ENCODE peak calls at places on chromosomes 3 and 15, in nine cellular contexts. V, I, U, Y, C, P, K, L and S are unnamed samples.

GRCh38 chr3:142898346-142899213 is 9.7 kb upstream of the PCOLCE2 start:
- DNase-seq in U (no peak), P (no peak), L (no peak), C (no peak), K (no peak), Y (no peak), V (no peak), I (no peak), S (no peak)

GRCh38 chr3:183486472-183486871 is 58.1 kb upstream of the MCF2L2 start:
- DNase-seq in L (no peak), Y (no peak), V (no peak), I (no peak), C (no peak), P (no peak), K (no peak), U (no peak), S (no peak)

GRCh38 chr15:63842626-63843025 is 8.9 kb upstream of the HERC1 start:
- DNase-seq in U (no peak), C (no peak), I (no peak), Y (no peak), V (no peak), L (no peak), P (no peak), K (no peak), S (no peak)

GRCh38 chr15:68812596-68813548 is 7.8 kb downstream of the ANP32A start:
- DNase-seq in P (no peak), V (no peak), U (no peak), C (peak; percentile 18), K (peak; percentile 10), I (no peak), Y (no peak), L (no peak), S (no peak)

GRCh38 chr15:65233651-65234050 is 22.4 kb upstream of the CILP start:
- DNase-seq in U (no peak), L (no peak), P (no peak), K (no peak), C (no peak), Y (no peak), V (no peak), I (no peak), S (no peak)

GRCh38 chr3:132180337-132180791 is 136.8 kb upstream of the ACP3 start:
- DNase-seq in K (no peak), L (no peak), P (peak; percentile 66), C (peak; percentile 76), U (no peak), V (peak; percentile 16), Y (no peak), I (no peak), S (peak; percentile 89)

GRCh38 chr3:52333869-52334557 is 17.9 kb downstream of the DNAH1 start:
- DNase-seq in K (no peak), L (no peak), C (no peak), I (no peak), Y (peak; percentile 4), V (no peak), U (no peak), P (peak; percentile 35), S (peak; percentile 96)

GRCh38 chr15:62394079-62394478 is 229.0 kb upstream of the C2CD4B start:
- DNase-seq in P (peak; percentile 38), K (no peak), V (no peak), U (no peak), I (no peak), L (no peak), C (peak; percentile 14), Y (no peak), S (no peak)

GRCh38 chr3:98188553-98188952 is 22.1 kb downstream of the OR5H15 start:
- DNase-seq in P (no peak), V (peak; percentile 0), Y (no peak), L (no peak), U (no peak), C (no peak), K (no peak), I (no peak), S (peak; percentile 56)

GRCh38 chr3:196660381-196661166 is 21.1 kb downstream of the NRROS start:
- DNase-seq in Y (no peak), I (no peak), U (peak; percentile 60), C (no peak), V (no peak), K (no peak), P (no peak), L (no peak), S (peak; percentile 36)

GRCh38 chr3:54783611-54784010 is 144.2 kb downstream of the LRTM1 start:
- DNase-seq in Y (no peak), V (no peak), U (no peak), P (no peak), I (no peak), K (no peak), C (no peak), L (no peak), S (no peak)

GRCh38 chr3:53780171-53780570 is 66.0 kb downstream of the CHDH start:
- DNase-seq in I (no peak), L (no peak), Y (no peak), U (no peak), P (peak; percentile 28), C (no peak), K (no peak), V (no peak), S (no peak)

GRCh38 chr15:69713726-69714559 is 261.3 kb downstream of the RPLP1 start:
- DNase-seq in K (peak; percentile 42), L (no peak), C (no peak), I (no peak), V (peak; percentile 77), Y (no peak), P (no peak), U (no peak), S (peak; percentile 92)

GRCh38 chr15:100054539-100054938 is 287.2 kb downstream of the ADAMTS17 start:
- DNase-seq in C (no peak), V (no peak), I (no peak), K (no peak), U (no peak), L (no peak), Y (no peak), P (no peak), S (no peak)

GRCh38 chr3:24145981-24146822 is 201.1 kb downstream of the NR1D2 start:
- DNase-seq in I (no peak), P (peak; percentile 90), U (no peak), C (peak; percentile 90), K (no peak), Y (no peak), L (no peak), V (no peak), S (peak; percentile 76)

GRCh38 chr15:77440378-77440999 is 19.8 kb downstream of the HMG20A start:
- DNase-seq in K (no peak), L (no peak), U (no peak), Y (no peak), C (peak; percentile 44), P (peak; percentile 70), I (no peak), V (no peak), S (peak; percentile 79)

GRCh38 chr15:84586641-84587160 is 14.1 kb upstream of the ZSCAN2 start:
- DNase-seq in I (no peak), U (no peak), Y (no peak), K (no peak), P (peak; percentile 36), V (no peak), C (peak; percentile 18), L (no peak), S (no peak)

GRCh38 chr3:124412642-124413041 is 317.6 kb upstream of the UMPS start:
- DNase-seq in P (no peak), C (no peak), I (no peak), U (no peak), L (no peak), Y (no peak), K (no peak), V (no peak), S (no peak)

GRCh38 chr3:171225698-171226097 is 199.2 kb upstream of the SLC2A2 start:
- DNase-seq in K (no peak), C (peak; percentile 66), P (peak; percentile 5), L (no peak), I (no peak), Y (no peak), U (no peak), V (no peak), S (no peak)
- H3K27ac ChIP-seq in K (no peak overlapping the region), C (no peak overlapping the region), P (no peak overlapping the region), L (no peak overlapping the region), I (no peak overlapping the region), Y (no peak overlapping the region), U (no peak overlapping the region), V (peak overlapping the region; percentile 45), S (no peak overlapping the region)

GRCh38 chr3:42705039-42705767 is 2.6 kb upstream of the HHATL start:
- DNase-seq in P (no peak), U (no peak), V (no peak), L (no peak), K (no peak), I (peak; percentile 66), C (no peak), Y (no peak), S (no peak)
- H3K27ac ChIP-seq in P (no peak overlapping the region), U (no peak overlapping the region), V (no peak overlapping the region), L (no peak overlapping the region), K (no peak overlapping the region), I (no peak overlapping the region), C (no peak overlapping the region), Y (peak overlapping the region; percentile 100), S (no peak overlapping the region)

GRCh38 chr3:38022887-38023709 is 6.3 kb downstream of the PLCD1 start:
- DNase-seq in I (peak; percentile 64), L (no peak), C (no peak), V (no peak), K (peak; percentile 10), Y (peak; percentile 37), U (peak; percentile 11), P (no peak), S (no peak)
- H3K27ac ChIP-seq in I (peak overlapping the region; percentile 94), L (peak overlapping the region; percentile 94), C (no peak overlapping the region), V (peak overlapping the region; percentile 96), K (peak overlapping the region; percentile 89), Y (no peak overlapping the region), U (peak overlapping the region; percentile 90), P (no peak overlapping the region), S (no peak overlapping the region)

GRCh38 chr3:187939891-187940290 is 194.6 kb upstream of the BCL6 start:
- DNase-seq in C (no peak), K (no peak), P (no peak), Y (no peak), I (no peak), U (no peak), V (no peak), L (no peak), S (no peak)

GRCh38 chr3:187941135-187941847 is 196.0 kb upstream of the BCL6 start:
- DNase-seq in I (no peak), U (no peak), P (no peak), V (no peak), C (no peak), Y (no peak), L (no peak), K (no peak), S (no peak)

GRCh38 chr3:187935623-187936156 is 190.4 kb upstream of the BCL6 start:
- DNase-seq in V (no peak), K (peak; percentile 19), U (no peak), P (peak; percentile 33), I (no peak), Y (peak; percentile 85), C (no peak), L (no peak), S (no peak)

GRCh38 chr3:187932530-187932929 is 187.3 kb upstream of the BCL6 start:
- DNase-seq in P (no peak), C (no peak), V (no peak), U (no peak), Y (no peak), I (no peak), L (no peak), K (no peak), S (no peak)

DNA sequence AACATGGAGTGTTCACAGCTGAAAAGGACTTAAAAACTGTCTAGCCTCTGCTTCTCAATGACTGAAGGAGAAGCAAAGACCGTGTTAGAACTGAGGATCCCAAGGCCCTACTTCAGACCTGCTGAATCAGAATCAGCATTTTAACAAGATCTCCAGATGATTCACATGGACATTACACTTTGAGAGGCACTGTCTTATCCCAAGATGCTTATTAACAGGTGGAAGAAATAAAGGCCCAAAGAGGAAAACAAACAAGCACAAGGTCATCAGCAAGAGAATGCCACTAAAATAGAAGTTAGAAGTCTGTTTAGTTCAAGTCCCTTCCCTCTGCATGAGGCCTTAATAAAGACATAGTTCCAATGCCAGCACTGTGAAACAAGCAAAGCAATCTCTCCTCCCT is 191.4 kb upstream of the BCL6 start:
- DNase-seq in U (no peak), K (no peak), V (no peak), C (no peak), I (no peak), L (no peak), Y (no peak), P (no peak), S (no peak)
- H3K27ac ChIP-seq in U (no peak overlapping the region), K (no peak overlapping the region), V (no peak overlapping the region), C (no peak overlapping the region), I (no peak overlapping the region), L (no peak overlapping the region), Y (peak overlapping the region; percentile 93), P (no peak overlapping the region), S (no peak overlapping the region)